ENCODE peak calls at places on chromosome 7, in five cellular contexts. One of them, this sample, is unnamed.

GRCh38 chr7:55523366-55523765 is 48.9 kb downstream of the VOPP1 start:
- DNase-seq in H1: no peak
- DNase-seq in H9: no peak
- DNase-seq in mesendoderm: no peak
- DNase-seq in neuronal stem cell: no peak
- DNase-seq in this sample: no peak

GRCh38 chr7:157537056-157537455 is 200.3 kb downstream of the DNAJB6 start:
- DNase-seq in H1: no peak
- DNase-seq in H9: no peak
- DNase-seq in mesendoderm: no peak
- DNase-seq in neuronal stem cell: no peak
- DNase-seq in this sample: no peak

GRCh38 chr7:136687693-136688322 is 180.6 kb upstream of the CHRM2 start:
- DNase-seq in H1: no peak
- DNase-seq in H9: no peak
- DNase-seq in mesendoderm: peak
- DNase-seq in neuronal stem cell: peak
- DNase-seq in this sample: peak

GRCh38 chr7:52705768-52706167 is 329.7 kb upstream of the POM121L12 start:
- DNase-seq in H1: no peak
- DNase-seq in H9: no peak
- DNase-seq in mesendoderm: peak
- DNase-seq in neuronal stem cell: no peak
- DNase-seq in this sample: no peak

GRCh38 chr7:104971290-104972071 is 42.5 kb upstream of the KMT2E start:
- DNase-seq in H1: no peak
- DNase-seq in H9: no peak
- DNase-seq in mesendoderm: no peak
- DNase-seq in neuronal stem cell: no peak
- DNase-seq in this sample: no peak

GRCh38 chr7:157619753-157620525 is 283.1 kb downstream of the DNAJB6 start:
- DNase-seq in H1: no peak
- DNase-seq in H9: no peak
- DNase-seq in mesendoderm: no peak
- DNase-seq in neuronal stem cell: no peak
- DNase-seq in this sample: no peak

GRCh38 chr7:55526770-55527169 is 45.5 kb downstream of the VOPP1 start:
- DNase-seq in H1: no peak
- DNase-seq in H9: peak
- DNase-seq in mesendoderm: peak
- DNase-seq in neuronal stem cell: peak
- DNase-seq in this sample: no peak

GRCh38 chr7:142811154-142811737 is 40.5 kb downstream of the PRSS2 start:
- DNase-seq in H1: no peak
- DNase-seq in H9: no peak
- DNase-seq in mesendoderm: peak
- DNase-seq in neuronal stem cell: peak
- DNase-seq in this sample: peak

GRCh38 chr7:270351-270983 is 19.5 kb upstream of the FOXL3 start:
- DNase-seq in H1: no peak
- DNase-seq in H9: no peak
- DNase-seq in mesendoderm: no peak
- DNase-seq in neuronal stem cell: no peak
- DNase-seq in this sample: no peak

GRCh38 chr7:44338600-44338999 is 13.2 kb upstream of the CAMK2B start:
- DNase-seq in H1: no peak
- DNase-seq in H9: no peak
- DNase-seq in mesendoderm: no peak
- DNase-seq in neuronal stem cell: no peak
- DNase-seq in this sample: no peak

GRCh38 chr7:81902536-81902935 is 132.7 kb upstream of the HGF start:
- DNase-seq in H1: no peak
- DNase-seq in H9: no peak
- DNase-seq in mesendoderm: no peak
- DNase-seq in neuronal stem cell: no peak
- DNase-seq in this sample: no peak

GRCh38 chr7:22627136-22627535 is 99.9 kb upstream of the IL6 start:
- DNase-seq in H1: no peak
- DNase-seq in H9: no peak
- DNase-seq in mesendoderm: no peak
- DNase-seq in neuronal stem cell: no peak
- DNase-seq in this sample: peak

GRCh38 chr7:139081584-139081983 is 27.9 kb downstream of the ZC3HAV1 start:
- DNase-seq in H1: no peak
- DNase-seq in H9: no peak
- DNase-seq in mesendoderm: no peak
- DNase-seq in neuronal stem cell: no peak
- DNase-seq in this sample: no peak

GRCh38 chr7:53446170-53446569 is 410.7 kb downstream of the POM121L12 start:
- DNase-seq in H1: no peak
- DNase-seq in H9: no peak
- DNase-seq in mesendoderm: no peak
- DNase-seq in neuronal stem cell: no peak
- DNase-seq in this sample: no peak

GRCh38 chr7:155132431-155132830 is 62.3 kb downstream of the HTR5A start:
- DNase-seq in H1: no peak
- DNase-seq in H9: no peak
- DNase-seq in mesendoderm: no peak
- DNase-seq in neuronal stem cell: no peak
- DNase-seq in this sample: no peak

GRCh38 chr7:100048680-100049079 is 894 bp upstream of the ZSCAN21 start:
- DNase-seq in H1: no peak
- DNase-seq in H9: no peak
- DNase-seq in mesendoderm: no peak
- DNase-seq in neuronal stem cell: no peak
- DNase-seq in this sample: no peak

GRCh38 chr7:22120391-22121053 is 174.8 kb upstream of the CDCA7L start:
- DNase-seq in H1: no peak
- DNase-seq in H9: no peak
- DNase-seq in mesendoderm: no peak
- DNase-seq in neuronal stem cell: no peak
- DNase-seq in this sample: no peak

GRCh38 chr7:5284304-5285281 is 1.9 kb downstream of the SLC29A4 start:
- DNase-seq in H1: peak
- DNase-seq in H9: peak
- DNase-seq in mesendoderm: peak
- DNase-seq in neuronal stem cell: no peak
- DNase-seq in this sample: no peak

GRCh38 chr7:41046221-41046761 is 656.6 kb downstream of the INHBA start:
- DNase-seq in H1: peak
- DNase-seq in H9: no peak
- DNase-seq in mesendoderm: peak
- DNase-seq in neuronal stem cell: no peak
- DNase-seq in this sample: no peak

GRCh38 chr7:127158659-127159058 is 94.1 kb downstream of the GRM8 start:
- DNase-seq in H1: no peak
- DNase-seq in H9: no peak
- DNase-seq in mesendoderm: peak
- DNase-seq in neuronal stem cell: no peak
- DNase-seq in this sample: no peak

GRCh38 chr7:49389866-49390265 is 383.6 kb upstream of the VWC2 start:
- DNase-seq in H1: no peak
- DNase-seq in H9: no peak
- DNase-seq in mesendoderm: no peak
- DNase-seq in neuronal stem cell: no peak
- DNase-seq in this sample: no peak

GRCh38 chr7:154879629-154880028 is 123.3 kb downstream of the PAXIP1 start:
- DNase-seq in H1: no peak
- DNase-seq in H9: no peak
- DNase-seq in mesendoderm: no peak
- DNase-seq in neuronal stem cell: no peak
- DNase-seq in this sample: no peak

GRCh38 chr7:44196450-44196872 is 4.3 kb upstream of the YKT6 start:
- DNase-seq in H1: peak
- DNase-seq in H9: peak
- DNase-seq in mesendoderm: peak
- DNase-seq in neuronal stem cell: peak
- DNase-seq in this sample: peak

GRCh38 chr7:78770422-78771410 is 682.8 kb downstream of the MAGI2 start:
- DNase-seq in H1: peak
- DNase-seq in H9: peak
- DNase-seq in mesendoderm: peak
- DNase-seq in neuronal stem cell: no peak
- DNase-seq in this sample: no peak

GRCh38 chr7:99679400-99680191 is at the start of gene CYP3A5:
- DNase-seq in H1: no peak
- DNase-seq in H9: no peak
- DNase-seq in mesendoderm: no peak
- DNase-seq in neuronal stem cell: no peak
- DNase-seq in this sample: no peak

GRCh38 chr7:138000081-138000701 is 1.7 kb downstream of the CREB3L2 start:
- DNase-seq in H1: no peak
- DNase-seq in H9: peak
- DNase-seq in mesendoderm: peak
- DNase-seq in neuronal stem cell: peak
- DNase-seq in this sample: peak

GRCh38 chr7:84274029-84274638 is 79.5 kb upstream of the SEMA3A start:
- DNase-seq in H1: no peak
- DNase-seq in H9: no peak
- DNase-seq in mesendoderm: peak
- DNase-seq in neuronal stem cell: peak
- DNase-seq in this sample: no peak

GRCh38 chr7:46173526-46174191 is 252.6 kb upstream of the IGFBP3 start:
- DNase-seq in H1: no peak
- DNase-seq in H9: no peak
- DNase-seq in mesendoderm: no peak
- DNase-seq in neuronal stem cell: no peak
- DNase-seq in this sample: no peak

GRCh38 chr7:120990468-120991118 is 2.1 kb downstream of the CPED1 start:
- DNase-seq in H1: no peak
- DNase-seq in H9: no peak
- DNase-seq in mesendoderm: no peak
- DNase-seq in neuronal stem cell: no peak
- DNase-seq in this sample: peak

GRCh38 chr7:120992272-120993010 is 3.9 kb downstream of the CPED1 start:
- DNase-seq in H1: no peak
- DNase-seq in H9: no peak
- DNase-seq in mesendoderm: no peak
- DNase-seq in neuronal stem cell: no peak
- DNase-seq in this sample: no peak

GRCh38 chr7:120991570-120991969 is 3.1 kb downstream of the CPED1 start:
- DNase-seq in H1: no peak
- DNase-seq in H9: no peak
- DNase-seq in mesendoderm: no peak
- DNase-seq in neuronal stem cell: no peak
- DNase-seq in this sample: no peak

GRCh38 chr7:120989571-120990220 is 1.2 kb downstream of the CPED1 start:
- DNase-seq in H1: no peak
- DNase-seq in H9: no peak
- DNase-seq in mesendoderm: no peak
- DNase-seq in neuronal stem cell: no peak
- DNase-seq in this sample: no peak

GRCh38 chr7:120991133-120991532 is 2.6 kb downstream of the CPED1 start:
- DNase-seq in H1: no peak
- DNase-seq in H9: no peak
- DNase-seq in mesendoderm: no peak
- DNase-seq in neuronal stem cell: no peak
- DNase-seq in this sample: no peak
- H3K9ac ChIP-seq in H1: no peak
- H3K9ac ChIP-seq in H9: no peak
- H3K9ac ChIP-seq in mesendoderm: no peak
- H3K9ac ChIP-seq in neuronal stem cell: no peak
- H3K9ac ChIP-seq in this sample: no peak

DNA sequence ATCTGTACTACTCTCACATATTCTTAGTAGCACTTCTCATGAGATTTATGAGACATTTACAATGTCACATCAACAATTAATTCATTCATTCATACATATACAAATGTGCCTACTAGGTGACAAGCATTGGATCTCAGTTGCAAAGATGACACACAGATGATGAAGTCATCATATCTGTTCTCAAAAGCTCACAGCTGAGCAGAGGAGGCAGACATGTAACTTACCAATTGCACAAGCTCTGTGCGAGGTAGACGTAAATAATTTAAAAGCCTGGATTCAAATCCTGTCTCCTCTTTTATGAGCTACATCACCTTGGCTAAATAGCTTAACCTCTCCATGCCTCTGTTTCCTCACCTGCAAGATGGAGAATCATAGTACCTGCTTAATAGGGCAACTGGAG is 109.4 kb upstream of the FAM133B start:
- DNase-seq in H1: no peak
- DNase-seq in H9: no peak
- DNase-seq in mesendoderm: no peak
- DNase-seq in neuronal stem cell: no peak
- DNase-seq in this sample: no peak
- H3K4ac ChIP-seq in H1: no peak
- H3K4ac ChIP-seq in H9: no peak
- H3K4ac ChIP-seq in mesendoderm: no peak
- H3K4ac ChIP-seq in neuronal stem cell: no peak
- H3K4ac ChIP-seq in this sample: no peak

DNA sequence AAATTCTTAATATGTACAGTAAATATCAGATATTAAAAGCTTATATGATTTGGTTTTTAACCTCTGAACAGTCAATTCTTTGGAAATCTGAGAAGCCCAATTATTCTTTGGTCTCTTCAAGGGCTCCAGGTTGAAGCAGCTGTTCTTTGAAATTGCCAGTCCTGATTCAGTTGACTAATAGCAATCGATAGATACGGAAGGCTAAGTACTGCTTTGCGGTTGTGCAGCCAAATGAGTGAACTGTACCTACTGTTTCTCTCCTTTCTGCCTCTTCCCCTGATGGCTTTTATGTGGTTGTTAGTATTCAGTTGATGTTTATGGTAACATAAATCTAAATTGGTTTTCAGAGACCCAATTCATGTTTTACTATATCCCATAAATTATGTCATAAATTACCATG is 103.1 kb upstream of the RPA3 start:
- DNase-seq in H1: no peak
- DNase-seq in H9: no peak
- DNase-seq in mesendoderm: no peak
- DNase-seq in neuronal stem cell: no peak
- DNase-seq in this sample: no peak
- H3K27ac ChIP-seq in H1: no peak
- H3K27ac ChIP-seq in H9: no peak
- H3K27ac ChIP-seq in mesendoderm: no peak
- H3K27ac ChIP-seq in neuronal stem cell: no peak
- H3K27ac ChIP-seq in this sample: no peak

GRCh38 chr7:6320791-6321190 is 48.4 kb upstream of the CYTH3 start:
- DNase-seq in H1: no peak
- DNase-seq in H9: no peak
- DNase-seq in mesendoderm: no peak
- DNase-seq in neuronal stem cell: no peak
- DNase-seq in this sample: no peak

GRCh38 chr7:6310594-6310993 is 38.2 kb upstream of the CYTH3 start:
- DNase-seq in H1: no peak
- DNase-seq in H9: no peak
- DNase-seq in mesendoderm: no peak
- DNase-seq in neuronal stem cell: no peak
- DNase-seq in this sample: no peak

DNA sequence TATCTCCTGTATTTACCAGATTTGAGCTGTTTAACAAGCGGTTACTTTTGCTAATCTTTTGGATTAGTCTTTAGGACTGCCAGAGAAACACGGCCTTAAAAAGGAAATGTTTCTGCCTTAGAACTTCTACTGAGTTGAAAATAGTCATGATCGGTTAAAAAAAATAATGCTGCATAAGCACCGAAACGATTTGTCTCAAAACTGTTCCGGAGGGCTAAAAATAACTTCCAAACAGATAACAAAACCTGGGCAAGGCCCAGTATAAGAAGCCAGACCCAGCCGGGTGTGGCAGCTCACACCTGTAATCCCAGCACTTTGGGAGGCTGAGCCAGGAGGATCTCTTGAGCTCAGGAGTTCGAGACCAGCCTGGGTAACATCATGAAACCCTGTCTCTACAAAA is 43.4 kb upstream of the CYTH3 start:
- DNase-seq in H1: no peak
- DNase-seq in H9: no peak
- DNase-seq in mesendoderm: no peak
- DNase-seq in neuronal stem cell: no peak
- DNase-seq in this sample: no peak
- H3K9ac ChIP-seq in H1: no peak
- H3K9ac ChIP-seq in H9: no peak
- H3K9ac ChIP-seq in mesendoderm: no peak
- H3K9ac ChIP-seq in neuronal stem cell: no peak
- H3K9ac ChIP-seq in this sample: no peak

This sample was measured in trophoblast cell.